ENCODE peak calls at places on chromosomes 4 and X, in five cellular contexts. M is dorsolateral prefrontal cortex, J is mucosa of descending colon, D is Calu3, V is cardiac muscle cell. R is an unnamed sample.

GRCh38 chr4:156779774-156780173 is 191.8 kb downstream of the PDGFC start:
- DNase-seq in J (no peak), D (peak), V (peak), M (no peak), R (no peak)

GRCh38 chr4:145815027-145815612 is 123.5 kb downstream of the ZNF827 start:
- DNase-seq in D (no peak), V (no peak), M (no peak), J (no peak), R (no peak)

GRCh38 chr4:173807347-173807746 is 277.3 kb upstream of the HAND2 start:
- DNase-seq in V (no peak), M (no peak), D (no peak), J (peak), R (no peak)

GRCh38 chr4:8618961-8619720 is 26.6 kb downstream of the CPZ start:
- DNase-seq in D (no peak), V (no peak), M (no peak), J (no peak), R (no peak)

GRCh38 chr4:140857111-140857510 is 100.9 kb upstream of the TBC1D9 start:
- DNase-seq in J (no peak), V (no peak), M (no peak), D (no peak), R (no peak)

GRCh38 chr4:2186133-2186864 is 55.6 kb downstream of the HAUS3 start:
- DNase-seq in V (peak), J (peak), M (no peak), D (peak), R (no peak)

GRCh38 chrX:115939070-115939469 is 231.5 kb upstream of the AGTR2 start:
- DNase-seq in D (no peak), V (no peak), M (no peak), J (no peak), R (no peak)

GRCh38 chrX:38627683-38628082 is 66.3 kb downstream of the TSPAN7 start:
- DNase-seq in D (peak), V (peak), M (no peak), J (peak), R (no peak)

GRCh38 chr4:121277194-121278105 is 103.4 kb downstream of the QRFPR start:
- DNase-seq in V (no peak), M (no peak), J (peak), D (peak), R (no peak)

GRCh38 chr4:140635606-140636005 is 66.8 kb upstream of the UCP1 start:
- DNase-seq in V (peak), M (no peak), J (peak), D (peak), R (no peak)

GRCh38 chr4:158051401-158052235 is 121.2 kb downstream of the GASK1B start:
- DNase-seq in J (peak), V (peak), M (no peak), D (no peak), R (no peak)

GRCh38 chr4:149371021-149371420 is 444.6 kb downstream of the IQCM start:
- DNase-seq in M (no peak), J (peak), V (peak), D (peak), R (no peak)
- TF ChIP-seq CTCF in M (peak), J (no peak), V (peak), D (peak), R (peak)

DNA sequence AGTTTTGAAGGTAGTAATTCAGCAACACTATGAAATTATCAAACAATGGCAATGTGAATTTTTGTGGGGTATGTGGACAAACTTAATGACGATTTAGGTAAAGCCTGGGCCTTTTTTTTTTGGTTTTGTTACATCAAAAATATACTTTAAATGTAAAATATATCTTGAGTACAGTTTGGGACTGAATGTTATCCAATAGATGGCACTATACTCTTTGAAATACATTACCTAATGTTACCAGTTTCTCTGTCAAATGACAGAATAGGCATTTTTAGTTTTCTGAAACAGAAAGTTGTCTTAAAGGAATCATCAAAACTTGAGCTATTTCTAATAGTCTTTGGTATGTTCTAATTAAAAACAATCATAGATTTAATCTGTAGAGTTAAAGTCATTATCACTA is 1651.9 kb downstream of the C4orf33 start:
- DNase-seq in D (no peak), M (no peak), J (no peak), V (peak), R (no peak)
- TF ChIP-seq CTCF in D (no peak), M (no peak), J (no peak), V (no peak), R (peak)

GRCh38 chr4:147335183-147335582 is 145.7 kb upstream of the EDNRA start:
- DNase-seq in V (no peak), M (no peak), D (no peak), J (no peak), R (no peak)
- TF ChIP-seq CTCF in V (no peak), M (no peak), D (no peak), J (no peak), R (no peak)

DNA sequence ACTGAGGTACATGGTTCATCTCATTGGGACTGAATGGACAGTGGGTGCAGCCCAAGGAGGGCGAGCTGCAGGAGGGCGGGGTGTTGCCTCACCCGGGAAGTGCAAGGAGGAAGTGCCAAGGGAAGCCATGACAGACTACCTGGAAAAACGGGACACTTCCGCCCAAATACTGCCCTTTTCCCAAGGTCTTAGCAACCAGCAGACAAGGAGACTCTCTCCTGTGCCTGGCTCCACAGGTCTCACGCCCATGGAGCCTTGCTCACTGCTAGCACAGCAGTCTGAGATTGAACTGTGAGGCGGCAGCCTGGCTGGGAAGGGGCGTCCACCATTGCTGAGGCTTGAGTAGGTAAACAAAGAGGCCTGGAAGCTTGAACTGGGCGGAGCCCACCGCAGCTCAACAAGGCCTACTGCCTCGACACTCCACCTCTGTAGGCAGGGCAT is 14.7 kb upstream of the USP53 start:
- DNase-seq in J (no peak), D (no peak), V (no peak), M (no peak), R (no peak)
- TF ChIP-seq CTCF in J (no peak), D (no peak), V (no peak), M (no peak), R (no peak)

DNA sequence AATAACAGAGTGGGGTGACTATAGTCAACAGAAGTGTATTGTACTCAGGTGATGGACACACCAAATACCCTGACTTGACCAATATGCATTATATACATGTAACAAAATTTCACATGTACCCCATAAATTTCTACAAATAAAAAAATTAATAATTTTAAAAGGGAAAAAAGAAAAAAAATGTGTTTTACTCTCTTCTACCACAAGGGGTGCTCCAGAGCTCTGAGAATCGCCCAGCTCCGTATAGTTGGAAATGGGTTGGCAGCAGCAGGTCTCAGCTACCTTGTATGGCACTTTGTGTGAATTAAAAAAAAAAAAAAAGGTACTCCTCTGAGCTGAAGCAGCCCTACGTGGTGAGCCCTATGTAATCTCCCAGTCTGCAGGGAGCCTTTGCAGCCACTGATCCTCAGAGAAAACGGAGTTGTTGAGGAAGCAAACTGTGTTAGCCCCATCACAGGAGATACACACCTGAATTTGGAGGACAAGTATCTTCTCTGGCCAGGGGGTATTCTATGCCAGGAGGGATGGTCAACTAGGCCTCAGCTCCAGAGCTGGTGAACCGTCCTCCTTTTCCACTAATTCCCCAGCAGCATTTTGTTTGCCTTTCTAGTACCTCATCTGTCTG is 17.2 kb upstream of the POLA1 start:
- DNase-seq in J (no peak), M (no peak), D (no peak), V (peak), R (no peak)
- TF ChIP-seq CTCF in J (peak), M (peak), D (peak), V (peak), R (peak)

GRCh38 chr4:6332042-6332668 is 62.5 kb downstream of the WFS1 start:
- DNase-seq in M (peak), V (peak), D (peak), J (peak), R (no peak)
- TF ChIP-seq CTCF in M (peak), V (peak), D (peak), J (peak), R (peak)

GRCh38 chr4:125482822-125483221 is 168.1 kb downstream of the FAT4 start:
- DNase-seq in J (no peak), V (no peak), M (no peak), D (no peak), R (no peak)
- TF ChIP-seq CTCF in J (no peak), V (no peak), M (no peak), D (no peak), R (no peak)

GRCh38 chr4:99669084-99669483 is 11.5 kb upstream of the C4orf54 start:
- DNase-seq in J (no peak), D (no peak), V (no peak), M (no peak), R (no peak)
- TF ChIP-seq CTCF in J (no peak), D (no peak), V (no peak), M (no peak), R (no peak)

R was measured in type B pancreatic cell.